ENCODE peak calls at places on chromosome 11, in six cellular contexts. D, C, W, Z, Y and P are unnamed samples.

GRCh38 chr11:6006395-6006794 is 351 bp downstream of the OR56A4 start:
- DNase-seq in Z (no peak), D (no peak), C (no peak), Y (no peak), W (no peak), P (no peak)

GRCh38 chr11:121420398-121420797 is 31.7 kb upstream of the SORL1 start:
- DNase-seq in C (no peak), Z (no peak), D (no peak), W (no peak), Y (no peak), P (no peak)

GRCh38 chr11:132263231-132263630 is 892.8 kb downstream of the NTM start:
- DNase-seq in Z (no peak), Y (no peak), W (no peak), C (no peak), D (no peak), P (no peak)

GRCh38 chr11:17713851-17714250 is 5.5 kb upstream of the MYOD1 start:
- DNase-seq in C (no peak), Z (no peak), D (no peak), Y (no peak), W (no peak), P (no peak)

GRCh38 chr11:130476200-130476921 is 27.9 kb downstream of the ADAMTS15 start:
- DNase-seq in C (no peak), Y (peak; percentile 66), D (no peak), W (peak; percentile 12), Z (no peak), P (no peak)

GRCh38 chr11:125618383-125618782 is 6.6 kb upstream of the CHEK1 start:
- DNase-seq in Y (no peak), D (no peak), C (no peak), W (no peak), Z (no peak), P (no peak)

GRCh38 chr11:40186401-40187091 is 1272.9 kb downstream of the LRRC4C start:
- DNase-seq in Y (no peak), W (no peak), D (no peak), C (no peak), Z (no peak), P (no peak)

GRCh38 chr11:27894552-27894951 is 194.3 kb upstream of the BDNF start:
- DNase-seq in D (no peak), C (no peak), Y (no peak), W (no peak), Z (no peak), P (no peak)

GRCh38 chr11:61445535-61445934 is 15.6 kb downstream of the SDHAF2 start:
- DNase-seq in W (no peak), C (no peak), Z (no peak), Y (no peak), D (no peak), P (no peak)

GRCh38 chr11:75849917-75850316 is 34.9 kb downstream of the UVRAG start:
- DNase-seq in C (no peak), Y (no peak), Z (no peak), D (no peak), W (no peak), P (peak; percentile 10)

GRCh38 chr11:97069160-97069559 is 679.3 kb downstream of the JRKL start:
- DNase-seq in Y (no peak), C (no peak), W (no peak), D (no peak), Z (no peak), P (no peak)

GRCh38 chr11:102757823-102758549 is 22.4 kb downstream of the MMP10 start:
- DNase-seq in Y (no peak), W (no peak), D (no peak), Z (no peak), C (no peak), P (no peak)

GRCh38 chr11:2794419-2794795 is 91.2 kb downstream of the CDKN1C start:
- DNase-seq in D (no peak), W (no peak), C (peak; percentile 34), Z (peak; percentile 24), Y (peak; percentile 22), P (no peak)

GRCh38 chr11:65892661-65893317 is 2.3 kb downstream of the CCDC85B start:
- DNase-seq in Y (no peak), C (no peak), Z (no peak), W (no peak), D (no peak), P (no peak)
- H3K4me3 ChIP-seq in Y (no peak overlapping the region), C (no peak overlapping the region), Z (peak overlapping the region; percentile 57), W (no peak overlapping the region), D (no peak overlapping the region), P (no peak overlapping the region)

GRCh38 chr11:119903389-119903788 is 174.4 kb upstream of the NECTIN1 start:
- DNase-seq in W (no peak), Y (no peak), Z (no peak), C (peak; percentile 45), D (no peak), P (no peak)

GRCh38 chr11:119904636-119905035 is 175.6 kb upstream of the NECTIN1 start:
- DNase-seq in C (no peak), Z (peak; percentile 85), D (no peak), Y (no peak), W (no peak), P (no peak)

GRCh38 chr11:119902656-119903181 is 173.7 kb upstream of the NECTIN1 start:
- DNase-seq in Y (no peak), W (no peak), C (no peak), D (no peak), Z (no peak), P (no peak)

GRCh38 chr11:119903821-119904220 is 174.8 kb upstream of the NECTIN1 start:
- DNase-seq in W (no peak), D (no peak), Y (no peak), C (peak; percentile 45), Z (no peak), P (no peak)

GRCh38 chr11:119901657-119902577 is 172.9 kb upstream of the NECTIN1 start:
- DNase-seq in C (peak; percentile 38), D (no peak), Z (no peak), Y (no peak), W (no peak), P (no peak)
- H3K4me3 ChIP-seq in C (peak overlapping the region; percentile 25), D (no peak overlapping the region), Z (no peak overlapping the region), Y (no peak overlapping the region), W (no peak overlapping the region), P (no peak overlapping the region)

GRCh38 chr11:20611892-20612291 is 12.5 kb downstream of the SLC6A5 start:
- DNase-seq in Z (no peak), W (no peak), D (no peak), Y (no peak), C (no peak), P (no peak)

GRCh38 chr11:20608938-20609337 is 9.5 kb downstream of the SLC6A5 start:
- DNase-seq in D (no peak), C (no peak), Z (no peak), Y (no peak), W (no peak), P (no peak)

GRCh38 chr11:20611445-20611844 is 12.0 kb downstream of the SLC6A5 start:
- DNase-seq in Z (no peak), W (no peak), C (no peak), Y (no peak), D (no peak), P (no peak)

GRCh38 chr11:20610825-20611224 is 11.4 kb downstream of the SLC6A5 start:
- DNase-seq in C (no peak), Z (no peak), D (no peak), Y (no peak), W (no peak), P (no peak)

DNA sequence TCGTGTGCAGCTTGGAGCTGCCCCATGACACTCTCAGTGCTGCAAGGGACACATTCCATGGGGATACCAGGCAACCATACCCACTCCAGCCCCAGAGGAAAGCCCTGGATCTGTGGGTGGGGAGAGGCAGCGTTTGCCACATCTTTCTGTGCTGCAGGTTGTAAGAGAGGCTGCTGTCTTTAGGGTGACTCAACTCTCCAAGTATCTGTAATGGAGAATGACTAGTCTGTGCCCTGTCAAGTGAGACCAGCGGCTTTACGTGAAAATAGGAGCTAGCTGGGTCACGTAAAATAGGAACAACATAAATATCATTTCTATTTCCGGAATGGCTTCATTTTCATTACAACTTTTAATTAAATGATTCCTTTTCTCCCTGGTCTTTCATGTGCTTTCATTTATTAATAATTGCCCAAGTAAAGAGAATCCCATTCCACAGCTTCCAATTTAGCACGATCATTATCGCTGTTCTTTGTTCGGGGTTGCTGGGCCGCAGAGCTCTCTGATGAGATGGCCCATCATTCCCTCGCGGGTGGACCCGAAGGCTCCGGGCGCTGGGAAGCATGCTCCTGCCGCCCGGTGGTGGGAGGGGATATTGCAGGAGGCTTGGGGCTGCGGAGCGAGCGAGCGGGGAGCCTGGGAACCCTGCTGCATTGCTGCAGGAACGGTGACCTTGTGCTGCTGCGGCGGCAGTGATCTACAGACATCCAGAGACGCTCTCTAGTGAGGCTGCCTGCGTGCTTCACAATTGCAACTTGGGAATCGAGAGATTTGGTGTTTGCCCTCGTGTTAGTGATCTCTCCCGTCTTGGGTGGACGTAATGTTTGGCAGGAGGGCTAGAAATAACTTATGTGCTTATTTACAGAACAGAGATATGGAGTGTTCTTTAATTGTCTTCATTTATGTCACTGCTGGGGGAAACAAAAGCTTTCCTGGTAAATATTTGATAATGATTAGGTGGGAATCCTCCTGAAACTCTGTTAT is 10.6 kb downstream of the SLC6A5 start:
- DNase-seq in W (peak; percentile 40), Z (peak; percentile 81), C (peak; percentile 82), D (peak; percentile 41), Y (peak; percentile 74), P (peak; percentile 44)
- H3K4me3 ChIP-seq in W (no peak overlapping the region), Z (no peak overlapping the region), C (no peak overlapping the region), D (peak overlapping the region; percentile 11), Y (no peak overlapping the region), P (peak overlapping the region; percentile 9)

DNA sequence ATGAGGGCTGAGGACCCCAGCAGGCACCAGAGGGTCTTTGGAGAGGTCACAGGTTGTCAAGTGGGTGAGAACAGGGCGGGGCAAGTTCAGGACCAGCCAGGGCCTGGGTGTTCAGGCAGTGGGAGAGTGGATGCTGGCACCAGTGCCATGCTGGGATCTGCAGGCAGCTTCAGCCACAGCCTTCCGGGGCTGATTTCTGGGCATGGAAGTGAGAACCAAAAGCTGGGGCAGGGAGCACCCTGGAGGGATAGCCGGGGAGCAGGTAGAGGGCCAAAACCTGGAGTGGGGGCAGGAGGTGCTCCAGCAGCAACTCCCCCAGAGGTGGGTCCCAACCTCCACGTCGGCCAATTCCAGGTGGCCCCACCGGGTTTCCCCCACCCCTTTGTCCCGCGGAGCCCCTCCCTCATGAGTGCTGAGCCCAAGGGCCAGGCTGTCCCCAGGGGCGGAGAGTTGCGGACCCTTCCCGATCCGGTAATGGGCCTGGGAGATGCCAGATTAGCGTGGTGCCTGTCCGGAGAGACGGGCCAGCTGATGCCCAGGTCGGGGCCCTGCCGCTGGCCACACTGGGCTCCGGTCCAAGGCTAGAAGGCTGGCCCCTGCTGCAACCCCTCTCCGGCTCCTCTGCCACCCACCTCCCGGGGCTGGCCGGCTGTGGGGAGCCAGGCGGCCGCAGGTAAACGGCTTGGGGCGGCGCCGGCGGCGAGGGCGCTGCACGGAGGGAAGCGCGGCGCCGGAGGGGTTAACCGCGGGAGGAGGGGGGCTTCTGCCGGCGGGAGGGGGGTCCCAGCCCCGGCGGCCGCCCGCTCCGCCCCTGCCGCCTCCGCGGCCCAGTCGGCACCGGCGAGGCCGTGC is at the start of gene KCNK4:
- DNase-seq in Y (no peak), C (peak; percentile 45), W (no peak), Z (no peak), D (no peak), P (no peak)
- H3K4me3 ChIP-seq in Y (peak within 1 kb of the TSS; percentile 34), C (peak within 1 kb of the TSS; percentile 47), W (no peak within 1 kb of the TSS), Z (peak within 1 kb of the TSS; percentile 44), D (no peak within 1 kb of the TSS), P (no peak within 1 kb of the TSS)

GRCh38 chr11:69122642-69123431 is 32.9 kb upstream of the SMIM38 start:
- DNase-seq in W (peak; percentile 63), C (peak; percentile 88), D (peak; percentile 92), Z (peak; percentile 96), Y (peak; percentile 87), P (no peak)
- H3K4me3 ChIP-seq in W (no peak overlapping the region), C (no peak overlapping the region), D (peak overlapping the region; percentile 54), Z (no peak overlapping the region), Y (no peak overlapping the region), P (no peak overlapping the region)